ENCODE peak calls at places on chromosomes 11 and 22, in seven cellular contexts. K is RWPE1, U is prostate gland, M is fibroblast of the aortic adventitia, F is AG09309, E is thyroid gland, C is foreskin fibroblast. O is an unnamed sample.
A peak's percentile ranks its signal among the peaks of the same experiment; 100 is the strongest.

GRCh38 chr22:48752451-48753380 is 1075.0 kb downstream of the BRD1 start:
- DNase-seq in K (no peak), U (no peak), M (no peak), F (no peak), E (no peak), C (no peak), O (no peak)

GRCh38 chr11:81071641-81072040 is 1630.8 kb upstream of the TENM4 start:
- DNase-seq in K (no peak), U (no peak), M (no peak), F (no peak), E (no peak), C (no peak), O (no peak)

GRCh38 chr11:71241721-71242259 is 10.6 kb downstream of the SHANK2 start:
- DNase-seq in K (no peak), U (no peak), M (no peak), F (no peak), E (no peak), C (no peak), O (no peak)

GRCh38 chr11:65777821-65778361 is 2.9 kb downstream of the AP5B1 start:
- DNase-seq in K (no peak), U (no peak), M (no peak), F (no peak), E (no peak), C (no peak), O (peak; percentile 15)

GRCh38 chr22:38420734-38421133 is 34.3 kb downstream of the KCNJ4 start:
- DNase-seq in K (no peak), U (no peak), M (no peak), F (no peak), E (no peak), C (no peak), O (no peak)

GRCh38 chr22:38461414-38462081 is 6.3 kb upstream of the KDELR3 start:
- DNase-seq in K (peak; percentile 28), U (peak; percentile 78), M (peak; percentile 79), F (no peak), E (peak; percentile 87), C (peak; percentile 92), O (peak; percentile 70)

GRCh38 chr11:71999813-72000590 is 1.3 kb downstream of the IL18BP start:
- DNase-seq in K (no peak), U (no peak), M (no peak), F (no peak), E (no peak), C (no peak), O (peak; percentile 49)

GRCh38 chr11:111379500-111380136 is 543 bp upstream of the POU2AF1 start:
- DNase-seq in K (no peak), U (no peak), M (no peak), F (no peak), E (peak; percentile 56), C (no peak), O (no peak)

GRCh38 chr11:112612283-112612849 is 348.9 kb upstream of the NCAM1 start:
- DNase-seq in K (no peak), U (no peak), M (no peak), F (no peak), E (no peak), C (no peak), O (no peak)

GRCh38 chr22:26722159-26722558 is 64.8 kb downstream of the MIAT start:
- DNase-seq in K (peak; percentile 6), U (no peak), M (peak; percentile 46), F (no peak), E (no peak), C (peak; percentile 74), O (no peak)

GRCh38 chr11:1822648-1823375 is 12.0 kb upstream of the SYT8 start:
- DNase-seq in K (no peak), U (no peak), M (no peak), F (no peak), E (no peak), C (no peak), O (peak; percentile 33)

GRCh38 chr11:29328961-29329441 is 687.8 kb downstream of the KCNA4 start:
- DNase-seq in K (peak; percentile 45), U (no peak), M (peak; percentile 91), F (no peak), E (peak; percentile 3), C (peak; percentile 74), O (no peak)

GRCh38 chr11:59189986-59190385 is 18.1 kb downstream of the DTX4 start:
- DNase-seq in K (no peak), U (no peak), M (no peak), F (no peak), E (no peak), C (no peak), O (no peak)

GRCh38 chr11:32569313-32569881 is 14.2 kb upstream of the EIF3M start:
- DNase-seq in K (no peak), U (no peak), M (no peak), F (no peak), E (no peak), C (no peak), O (no peak)

GRCh38 chr11:49995559-49995958 is 13.2 kb upstream of the OR4C12 start:
- DNase-seq in K (no peak), U (peak; percentile 10), M (peak; percentile 63), F (peak; percentile 0), E (no peak), C (peak; percentile 25), O (no peak)

GRCh38 chr11:11456896-11457295 is 103.8 kb upstream of the CSNK2A3 start:
- DNase-seq in K (no peak), U (no peak), M (no peak), F (no peak), E (peak; percentile 82), C (no peak), O (no peak)

GRCh38 chr11:57310630-57311086 is 14.1 kb downstream of the TNKS1BP1 start:
- DNase-seq in K (no peak), U (no peak), M (peak; percentile 65), F (no peak), E (peak; percentile 70), C (peak; percentile 54), O (no peak)

GRCh38 chr22:31248965-31249940 is 37.2 kb downstream of the LIMK2 start:
- DNase-seq in K (no peak), U (peak; percentile 80), M (peak; percentile 29), F (no peak), E (peak; percentile 63), C (no peak), O (peak; percentile 94)

GRCh38 chr11:4019891-4020290 is 74.7 kb upstream of the RRM1 start:
- DNase-seq in K (no peak), U (no peak), M (no peak), F (no peak), E (no peak), C (peak; percentile 44), O (no peak)

GRCh38 chr11:96092511-96092910 is 168.6 kb upstream of the MTMR2 start:
- DNase-seq in K (no peak), U (no peak), M (no peak), F (no peak), E (no peak), C (no peak), O (no peak)

GRCh38 chr11:96094156-96094555 is 170.2 kb upstream of the MTMR2 start:
- DNase-seq in K (no peak), U (no peak), M (no peak), F (no peak), E (no peak), C (no peak), O (no peak)

GRCh38 chr11:96088914-96089313 is 165.0 kb upstream of the MTMR2 start:
- DNase-seq in K (no peak), U (no peak), M (no peak), F (no peak), E (no peak), C (no peak), O (no peak)

GRCh38 chr11:96090711-96091110 is 166.8 kb upstream of the MTMR2 start:
- DNase-seq in K (no peak), U (no peak), M (peak; percentile 90), F (peak; percentile 47), E (no peak), C (peak; percentile 74), O (no peak)

GRCh38 chr11:96091476-96091875 is 167.6 kb upstream of the MTMR2 start:
- DNase-seq in K (no peak), U (no peak), M (peak; percentile 28), F (no peak), E (no peak), C (no peak), O (no peak)
- TF ChIP-seq CTCF in K (no peak), U (no peak), M (peak; percentile 17), F (peak; percentile 10), E (no peak), C (no peak), O (no peak)

GRCh38 chr11:119878990-119879389 is 150.0 kb upstream of the NECTIN1 start:
- DNase-seq in K (no peak), U (no peak), M (no peak), F (no peak), E (no peak), C (no peak), O (no peak)
- TF ChIP-seq CTCF in K (no peak), U (no peak), M (no peak), F (no peak), E (no peak), C (no peak), O (no peak)

GRCh38 chr11:79259800-79260199 is 181.0 kb downstream of the TENM4 start:
- DNase-seq in K (no peak), U (no peak), M (no peak), F (no peak), E (no peak), C (peak; percentile 32), O (no peak)
- TF ChIP-seq CTCF in K (no peak), U (no peak), M (peak; percentile 26), F (no peak), E (no peak), C (no peak), O (no peak)

GRCh38 chr22:18070041-18070440 is 7.7 kb upstream of the PEX26 start:
- DNase-seq in K (no peak), U (no peak), M (no peak), F (no peak), E (no peak), C (no peak), O (no peak)

GRCh38 chr22:18068991-18069390 is 8.8 kb upstream of the PEX26 start:
- DNase-seq in K (no peak), U (no peak), M (no peak), F (no peak), E (no peak), C (no peak), O (no peak)

GRCh38 chr22:18068381-18068988 is 9.3 kb upstream of the PEX26 start:
- DNase-seq in K (no peak), U (no peak), M (peak; percentile 46), F (no peak), E (no peak), C (peak; percentile 49), O (no peak)

GRCh38 chr22:18071968-18072310 is 5.9 kb upstream of the PEX26 start:
- DNase-seq in K (no peak), U (no peak), M (no peak), F (no peak), E (no peak), C (no peak), O (no peak)

DNA sequence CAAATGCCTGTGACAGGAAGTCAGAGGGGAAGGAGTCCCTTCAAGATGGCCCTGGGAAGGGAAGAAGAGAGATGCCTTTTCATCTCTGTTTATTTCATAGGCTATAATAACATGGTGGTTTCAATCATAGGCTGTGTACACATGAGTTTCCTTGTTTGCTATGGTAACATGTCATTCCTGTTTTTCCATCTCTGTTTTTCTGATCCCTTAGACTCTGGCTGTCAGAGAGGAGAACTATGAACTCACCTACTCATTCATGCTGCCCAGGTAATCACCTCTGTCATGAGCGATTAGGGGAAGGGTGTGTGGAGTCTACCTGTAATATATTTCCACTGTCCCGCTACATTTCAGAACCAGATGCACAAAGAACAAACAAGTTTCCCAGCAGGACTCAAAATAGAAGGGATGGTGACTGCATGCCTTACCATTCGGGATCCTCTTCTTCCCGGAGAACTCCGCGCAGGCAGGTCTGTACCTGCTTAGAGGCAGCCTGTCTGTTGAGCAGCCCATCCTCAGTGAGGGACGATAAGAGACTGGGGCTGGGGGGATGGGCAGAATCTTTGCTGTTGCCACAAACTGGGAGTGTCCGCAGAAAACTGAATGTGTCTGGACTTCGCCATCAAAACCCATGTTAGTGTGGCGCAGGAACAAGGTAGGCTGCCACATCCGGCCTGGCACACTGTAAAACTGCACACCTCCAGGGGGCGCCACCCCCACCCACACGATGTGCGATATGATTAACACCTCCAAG is 7.1 kb upstream of the PEX26 start:
- DNase-seq in K (peak; percentile 63), U (peak; percentile 62), M (no peak), F (no peak), E (no peak), C (no peak), O (peak; percentile 68)
- TF ChIP-seq CTCF in K (peak; percentile 73), U (peak; percentile 16), M (peak; percentile 24), F (peak; percentile 30), E (no peak), C (peak; percentile 28), O (no peak)